ENCODE peak calls at places on chromosome X, in eight cellular contexts. One of them, this sample, is unnamed. For H3K9me3, the result is how much of the 10 kb centered on the place peaks cover.

GRCh38 chrX:115913575-115913974 is 257.0 kb upstream of the AGTR2 start:
- DNase-seq in upper lobe of right lung: no peak
- DNase-seq in CD4-positive, alpha-beta memory T cell: no peak
- DNase-seq in aorta: no peak
- DNase-seq in pancreas: no peak
- DNase-seq in GM23248: no peak
- DNase-seq in astrocyte: no peak
- DNase-seq in A549: no peak
- DNase-seq in this sample: no peak

GRCh38 chrX:17674611-17675010 is 62.7 kb upstream of the SCML1 start:
- DNase-seq in upper lobe of right lung: no peak
- DNase-seq in CD4-positive, alpha-beta memory T cell: no peak
- DNase-seq in aorta: no peak
- DNase-seq in pancreas: no peak
- DNase-seq in GM23248: no peak
- DNase-seq in astrocyte: peak
- DNase-seq in A549: peak
- DNase-seq in this sample: no peak

GRCh38 chrX:39773923-39774803 is 323.6 kb downstream of the BCOR start:
- DNase-seq in upper lobe of right lung: no peak
- DNase-seq in CD4-positive, alpha-beta memory T cell: peak
- DNase-seq in aorta: no peak
- DNase-seq in pancreas: no peak
- DNase-seq in GM23248: no peak
- DNase-seq in astrocyte: peak
- DNase-seq in A549: no peak
- DNase-seq in this sample: no peak

GRCh38 chrX:109732319-109732779 is 708 bp downstream of the ACSL4 start:
- DNase-seq in upper lobe of right lung: no peak
- DNase-seq in CD4-positive, alpha-beta memory T cell: no peak
- DNase-seq in aorta: no peak
- DNase-seq in pancreas: no peak
- DNase-seq in GM23248: peak
- DNase-seq in astrocyte: peak
- DNase-seq in A549: peak
- DNase-seq in this sample: no peak

GRCh38 chrX:11724122-11725017 is 33.7 kb upstream of the MSL3 start:
- DNase-seq in upper lobe of right lung: no peak
- DNase-seq in CD4-positive, alpha-beta memory T cell: peak
- DNase-seq in aorta: no peak
- DNase-seq in pancreas: no peak
- DNase-seq in GM23248: peak
- DNase-seq in astrocyte: peak
- DNase-seq in A549: peak
- DNase-seq in this sample: no peak

GRCh38 chrX:119763175-119763574 is 4.8 kb downstream of the SOWAHD start:
- DNase-seq in upper lobe of right lung: no peak
- DNase-seq in CD4-positive, alpha-beta memory T cell: no peak
- DNase-seq in aorta: no peak
- DNase-seq in pancreas: no peak
- DNase-seq in GM23248: peak
- DNase-seq in astrocyte: peak
- DNase-seq in A549: no peak
- DNase-seq in this sample: no peak

GRCh38 chrX:31092970-31093638 is 21.3 kb upstream of the FTHL17 start:
- DNase-seq in upper lobe of right lung: no peak
- DNase-seq in CD4-positive, alpha-beta memory T cell: no peak
- DNase-seq in aorta: no peak
- DNase-seq in pancreas: no peak
- DNase-seq in GM23248: no peak
- DNase-seq in astrocyte: no peak
- DNase-seq in A549: no peak
- DNase-seq in this sample: no peak

GRCh38 chrX:49710744-49711319 is 15.0 kb upstream of the PAGE1 start:
- DNase-seq in upper lobe of right lung: no peak
- DNase-seq in CD4-positive, alpha-beta memory T cell: no peak
- DNase-seq in aorta: no peak
- DNase-seq in pancreas: no peak
- DNase-seq in GM23248: no peak
- DNase-seq in astrocyte: no peak
- DNase-seq in A549: no peak
- DNase-seq in this sample: no peak

GRCh38 chrX:69038826-69039225 is 126.4 kb downstream of the PJA1 start:
- DNase-seq in upper lobe of right lung: no peak
- DNase-seq in CD4-positive, alpha-beta memory T cell: no peak
- DNase-seq in aorta: no peak
- DNase-seq in pancreas: no peak
- DNase-seq in GM23248: no peak
- DNase-seq in astrocyte: no peak
- DNase-seq in A549: no peak
- DNase-seq in this sample: no peak

GRCh38 chrX:21490341-21490740 is 116.1 kb downstream of the CNKSR2 start:
- DNase-seq in upper lobe of right lung: no peak
- DNase-seq in CD4-positive, alpha-beta memory T cell: no peak
- DNase-seq in aorta: no peak
- DNase-seq in pancreas: no peak
- DNase-seq in GM23248: no peak
- DNase-seq in astrocyte: peak
- DNase-seq in A549: no peak
- DNase-seq in this sample: no peak

GRCh38 chrX:81003491-81004185 is 194.0 kb upstream of the BRWD3 start:
- DNase-seq in upper lobe of right lung: no peak
- DNase-seq in CD4-positive, alpha-beta memory T cell: no peak
- DNase-seq in aorta: no peak
- DNase-seq in pancreas: no peak
- DNase-seq in GM23248: no peak
- DNase-seq in astrocyte: no peak
- DNase-seq in A549: no peak
- DNase-seq in this sample: no peak

GRCh38 chrX:111646515-111646914 is 34.5 kb upstream of the ALG13 start:
- DNase-seq in upper lobe of right lung: no peak
- DNase-seq in CD4-positive, alpha-beta memory T cell: no peak
- DNase-seq in aorta: no peak
- DNase-seq in pancreas: no peak
- DNase-seq in GM23248: no peak
- DNase-seq in astrocyte: no peak
- DNase-seq in A549: no peak
- DNase-seq in this sample: no peak

GRCh38 chrX:57607295-57608187 is 15.7 kb downstream of the ZXDB start:
- DNase-seq in upper lobe of right lung: no peak
- DNase-seq in CD4-positive, alpha-beta memory T cell: no peak
- DNase-seq in aorta: no peak
- DNase-seq in pancreas: no peak
- DNase-seq in GM23248: no peak
- DNase-seq in astrocyte: no peak
- DNase-seq in A549: no peak
- DNase-seq in this sample: no peak

GRCh38 chrX:133574716-133575115 is 159.4 kb upstream of the GPC4 start:
- DNase-seq in upper lobe of right lung: no peak
- DNase-seq in CD4-positive, alpha-beta memory T cell: no peak
- DNase-seq in aorta: no peak
- DNase-seq in pancreas: no peak
- DNase-seq in GM23248: no peak
- DNase-seq in astrocyte: peak
- DNase-seq in A549: no peak
- DNase-seq in this sample: no peak

GRCh38 chrX:12910424-12910823 is 4.0 kb downstream of the TLR8 start:
- DNase-seq in upper lobe of right lung: no peak
- DNase-seq in CD4-positive, alpha-beta memory T cell: no peak
- DNase-seq in aorta: no peak
- DNase-seq in pancreas: no peak
- DNase-seq in GM23248: no peak
- DNase-seq in astrocyte: no peak
- DNase-seq in A549: no peak
- DNase-seq in this sample: no peak

GRCh38 chrX:72621619-72622485 is 49.2 kb upstream of the HDAC8 start:
- DNase-seq in upper lobe of right lung: no peak
- DNase-seq in CD4-positive, alpha-beta memory T cell: no peak
- DNase-seq in aorta: no peak
- DNase-seq in pancreas: no peak
- DNase-seq in GM23248: peak
- DNase-seq in astrocyte: peak
- DNase-seq in A549: peak
- DNase-seq in this sample: no peak

GRCh38 chrX:43744284-43744683 is 88.2 kb downstream of the MAOA start:
- DNase-seq in upper lobe of right lung: no peak
- DNase-seq in CD4-positive, alpha-beta memory T cell: no peak
- DNase-seq in aorta: no peak
- DNase-seq in pancreas: no peak
- DNase-seq in GM23248: no peak
- DNase-seq in astrocyte: no peak
- DNase-seq in A549: no peak
- DNase-seq in this sample: no peak

GRCh38 chrX:63458981-63459380 is 107.8 kb upstream of the SPIN4 start:
- DNase-seq in upper lobe of right lung: no peak
- DNase-seq in CD4-positive, alpha-beta memory T cell: no peak
- DNase-seq in aorta: no peak
- DNase-seq in pancreas: no peak
- DNase-seq in GM23248: no peak
- DNase-seq in astrocyte: no peak
- DNase-seq in A549: no peak
- DNase-seq in this sample: no peak

GRCh38 chrX:118847676-118848075 is 24.1 kb downstream of the ZCCHC12 start:
- DNase-seq in upper lobe of right lung: no peak
- DNase-seq in CD4-positive, alpha-beta memory T cell: peak
- DNase-seq in aorta: no peak
- DNase-seq in pancreas: no peak
- DNase-seq in GM23248: peak
- DNase-seq in astrocyte: peak
- DNase-seq in A549: peak
- DNase-seq in this sample: no peak

GRCh38 chrX:41956027-41956426 is 32.7 kb upstream of the CASK start:
- DNase-seq in upper lobe of right lung: no peak
- DNase-seq in CD4-positive, alpha-beta memory T cell: no peak
- DNase-seq in aorta: no peak
- DNase-seq in pancreas: no peak
- DNase-seq in GM23248: peak
- DNase-seq in astrocyte: no peak
- DNase-seq in A549: no peak
- DNase-seq in this sample: no peak

GRCh38 chrX:51053741-51054140 is 143.2 kb downstream of the BMP15 start:
- DNase-seq in upper lobe of right lung: no peak
- DNase-seq in CD4-positive, alpha-beta memory T cell: no peak
- DNase-seq in aorta: no peak
- DNase-seq in pancreas: no peak
- DNase-seq in GM23248: no peak
- DNase-seq in astrocyte: no peak
- DNase-seq in A549: no peak
- DNase-seq in this sample: no peak

GRCh38 chrX:112840382-112841113 is at the start of gene AMOT:
- DNase-seq in upper lobe of right lung: peak
- DNase-seq in CD4-positive, alpha-beta memory T cell: peak
- DNase-seq in aorta: peak
- DNase-seq in pancreas: peak
- DNase-seq in GM23248: peak
- DNase-seq in astrocyte: peak
- DNase-seq in A549: peak
- DNase-seq in this sample: peak

GRCh38 chrX:41259516-41259915 is 74.4 kb upstream of the DDX3X start:
- DNase-seq in upper lobe of right lung: no peak
- DNase-seq in CD4-positive, alpha-beta memory T cell: no peak
- DNase-seq in aorta: no peak
- DNase-seq in pancreas: peak
- DNase-seq in GM23248: no peak
- DNase-seq in astrocyte: no peak
- DNase-seq in A549: no peak
- DNase-seq in this sample: no peak

GRCh38 chrX:108590496-108590895 is 145.9 kb downstream of the IRS4 start:
- DNase-seq in upper lobe of right lung: no peak
- DNase-seq in CD4-positive, alpha-beta memory T cell: no peak
- DNase-seq in aorta: no peak
- DNase-seq in pancreas: no peak
- DNase-seq in GM23248: peak
- DNase-seq in astrocyte: peak
- DNase-seq in A549: no peak
- DNase-seq in this sample: no peak
- H3K9me3 ChIP-seq in upper lobe of right lung: under half
- H3K9me3 ChIP-seq in CD4-positive, alpha-beta memory T cell: under half
- H3K9me3 ChIP-seq in aorta: under half
- H3K9me3 ChIP-seq in pancreas: under half
- H3K9me3 ChIP-seq in GM23248: under half
- H3K9me3 ChIP-seq in astrocyte: under half
- H3K9me3 ChIP-seq in A549: under half
- H3K9me3 ChIP-seq in this sample: under half

GRCh38 chrX:38278682-38279081 is 48.6 kb downstream of the RPGR start:
- DNase-seq in upper lobe of right lung: no peak
- DNase-seq in CD4-positive, alpha-beta memory T cell: no peak
- DNase-seq in aorta: no peak
- DNase-seq in pancreas: no peak
- DNase-seq in GM23248: peak
- DNase-seq in astrocyte: peak
- DNase-seq in A549: no peak
- DNase-seq in this sample: no peak
- H3K27ac ChIP-seq in upper lobe of right lung: no peak
- H3K27ac ChIP-seq in CD4-positive, alpha-beta memory T cell: no peak
- H3K27ac ChIP-seq in aorta: no peak
- H3K27ac ChIP-seq in pancreas: no peak
- H3K27ac ChIP-seq in GM23248: no peak
- H3K27ac ChIP-seq in astrocyte: no peak
- H3K27ac ChIP-seq in A549: peak
- H3K27ac ChIP-seq in this sample: no peak

GRCh38 chrX:153549807-153550206 is 32.4 kb downstream of the ATP2B3 start:
- DNase-seq in upper lobe of right lung: no peak
- DNase-seq in CD4-positive, alpha-beta memory T cell: no peak
- DNase-seq in aorta: no peak
- DNase-seq in pancreas: no peak
- DNase-seq in GM23248: no peak
- DNase-seq in astrocyte: no peak
- DNase-seq in A549: no peak
- DNase-seq in this sample: no peak
- H3K9me3 ChIP-seq in upper lobe of right lung: under half
- H3K9me3 ChIP-seq in CD4-positive, alpha-beta memory T cell: under half
- H3K9me3 ChIP-seq in aorta: under half
- H3K9me3 ChIP-seq in pancreas: under half
- H3K9me3 ChIP-seq in GM23248: under half
- H3K9me3 ChIP-seq in astrocyte: under half
- H3K9me3 ChIP-seq in A549: under half
- H3K9me3 ChIP-seq in this sample: under half

GRCh38 chrX:97384685-97385084 is 501.0 kb downstream of the RPA4 start:
- DNase-seq in upper lobe of right lung: no peak
- DNase-seq in CD4-positive, alpha-beta memory T cell: no peak
- DNase-seq in aorta: no peak
- DNase-seq in pancreas: no peak
- DNase-seq in GM23248: no peak
- DNase-seq in astrocyte: no peak
- DNase-seq in A549: no peak
- DNase-seq in this sample: no peak

GRCh38 chrX:97387004-97387403 is 503.3 kb downstream of the RPA4 start:
- DNase-seq in upper lobe of right lung: no peak
- DNase-seq in CD4-positive, alpha-beta memory T cell: no peak
- DNase-seq in aorta: no peak
- DNase-seq in pancreas: no peak
- DNase-seq in GM23248: no peak
- DNase-seq in astrocyte: no peak
- DNase-seq in A549: no peak
- DNase-seq in this sample: no peak

DNA sequence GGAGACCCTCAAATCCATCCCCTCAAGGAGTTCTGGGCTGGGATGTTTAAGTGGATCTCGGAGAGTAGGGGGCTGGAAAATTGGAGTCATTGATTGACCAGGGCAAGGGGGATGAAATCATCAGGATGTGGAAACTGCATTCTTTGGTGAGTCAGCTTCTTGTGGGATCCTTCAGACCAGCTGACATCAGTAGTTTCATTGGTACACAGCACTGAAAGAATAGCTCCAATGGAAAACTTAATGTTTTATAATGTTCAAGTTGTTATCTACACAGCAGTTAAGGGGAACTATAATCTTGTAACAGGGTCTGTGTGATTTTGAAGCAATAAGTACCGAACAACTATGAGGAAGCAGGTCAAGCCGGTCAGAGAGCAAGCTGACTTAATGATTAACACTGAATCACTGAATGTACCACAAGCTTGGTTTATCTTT is 506.1 kb downstream of the RPA4 start:
- DNase-seq in upper lobe of right lung: no peak
- DNase-seq in CD4-positive, alpha-beta memory T cell: no peak
- DNase-seq in aorta: no peak
- DNase-seq in pancreas: no peak
- DNase-seq in GM23248: peak
- DNase-seq in astrocyte: peak
- DNase-seq in A549: peak
- DNase-seq in this sample: no peak
- H3K27ac ChIP-seq in upper lobe of right lung: no peak
- H3K27ac ChIP-seq in CD4-positive, alpha-beta memory T cell: no peak
- H3K27ac ChIP-seq in aorta: no peak
- H3K27ac ChIP-seq in pancreas: no peak
- H3K27ac ChIP-seq in GM23248: peak
- H3K27ac ChIP-seq in astrocyte: peak
- H3K27ac ChIP-seq in A549: peak
- H3K27ac ChIP-seq in this sample: no peak